ENCODE peak calls at places on chromosome 12, in five cellular contexts. U, M, F, Z and N are unnamed samples. For H3K27me3, the result is how much of the 10 kb centered on the place peaks cover.

GRCh38 chr12:8823565-8824300 is 1.3 kb downstream of the A2ML1 start:
- DNase-seq in Z (peak), M (peak), U (no peak), F (no peak), N (no peak)

GRCh38 chr12:10365716-10366433 is 24.0 kb downstream of the KLRK1 start:
- DNase-seq in F (no peak), M (peak), U (no peak), Z (no peak), N (no peak)

GRCh38 chr12:110201995-110202394 is 77.8 kb downstream of the IFT81 start:
- DNase-seq in Z (no peak), U (no peak), M (no peak), F (no peak), N (no peak)

GRCh38 chr12:4809013-4809448 is 88.8 kb downstream of the GALNT8 start:
- DNase-seq in M (no peak), F (peak), U (peak), Z (no peak), N (no peak)

GRCh38 chr12:47082963-47083621 is 3.3 kb upstream of the AMIGO2 start:
- DNase-seq in F (no peak), Z (peak), U (no peak), M (peak), N (peak)

GRCh38 chr12:123363743-123364531 is 710 bp downstream of the SBNO1 start:
- DNase-seq in Z (peak), F (peak), U (no peak), M (no peak), N (no peak)

GRCh38 chr12:33825442-33825841 is 196.9 kb upstream of the ALG10 start:
- DNase-seq in Z (no peak), U (no peak), M (no peak), F (no peak), N (no peak)

GRCh38 chr12:104612381-104612780 is 155.6 kb downstream of the CHST11 start:
- DNase-seq in F (no peak), Z (no peak), M (no peak), U (no peak), N (no peak)

GRCh38 chr12:68613209-68613904 is 2.7 kb downstream of the RAP1B start:
- DNase-seq in U (no peak), F (peak), M (no peak), Z (no peak), N (no peak)

GRCh38 chr12:109630107-109630506 is 56.5 kb downstream of the MVK start:
- DNase-seq in Z (no peak), U (no peak), F (no peak), M (no peak), N (no peak)

GRCh38 chr12:131810672-131811071 is 17.5 kb upstream of the MMP17 start:
- DNase-seq in F (no peak), M (no peak), U (no peak), Z (no peak), N (no peak)

GRCh38 chr12:52903855-52904508 is 894 bp downstream of the KRT8 start:
- DNase-seq in Z (peak), U (no peak), F (peak), M (no peak), N (no peak)

GRCh38 chr12:55706840-55707671 is 648 bp downstream of the ITGA7 start:
- DNase-seq in U (no peak), Z (no peak), F (no peak), M (no peak), N (no peak)

GRCh38 chr12:13937735-13938134 is 43.7 kb downstream of the GRIN2B start:
- DNase-seq in U (no peak), M (no peak), F (no peak), Z (no peak), N (no peak)

GRCh38 chr12:13940466-13940865 is 40.9 kb downstream of the GRIN2B start:
- DNase-seq in U (no peak), F (no peak), M (no peak), Z (no peak), N (no peak)

GRCh38 chr12:13945236-13945635 is 36.2 kb downstream of the GRIN2B start:
- DNase-seq in Z (no peak), M (no peak), U (no peak), F (no peak), N (no peak)

GRCh38 chr12:13942826-13943225 is 38.6 kb downstream of the GRIN2B start:
- DNase-seq in Z (no peak), U (no peak), M (no peak), F (no peak), N (no peak)

DNA sequence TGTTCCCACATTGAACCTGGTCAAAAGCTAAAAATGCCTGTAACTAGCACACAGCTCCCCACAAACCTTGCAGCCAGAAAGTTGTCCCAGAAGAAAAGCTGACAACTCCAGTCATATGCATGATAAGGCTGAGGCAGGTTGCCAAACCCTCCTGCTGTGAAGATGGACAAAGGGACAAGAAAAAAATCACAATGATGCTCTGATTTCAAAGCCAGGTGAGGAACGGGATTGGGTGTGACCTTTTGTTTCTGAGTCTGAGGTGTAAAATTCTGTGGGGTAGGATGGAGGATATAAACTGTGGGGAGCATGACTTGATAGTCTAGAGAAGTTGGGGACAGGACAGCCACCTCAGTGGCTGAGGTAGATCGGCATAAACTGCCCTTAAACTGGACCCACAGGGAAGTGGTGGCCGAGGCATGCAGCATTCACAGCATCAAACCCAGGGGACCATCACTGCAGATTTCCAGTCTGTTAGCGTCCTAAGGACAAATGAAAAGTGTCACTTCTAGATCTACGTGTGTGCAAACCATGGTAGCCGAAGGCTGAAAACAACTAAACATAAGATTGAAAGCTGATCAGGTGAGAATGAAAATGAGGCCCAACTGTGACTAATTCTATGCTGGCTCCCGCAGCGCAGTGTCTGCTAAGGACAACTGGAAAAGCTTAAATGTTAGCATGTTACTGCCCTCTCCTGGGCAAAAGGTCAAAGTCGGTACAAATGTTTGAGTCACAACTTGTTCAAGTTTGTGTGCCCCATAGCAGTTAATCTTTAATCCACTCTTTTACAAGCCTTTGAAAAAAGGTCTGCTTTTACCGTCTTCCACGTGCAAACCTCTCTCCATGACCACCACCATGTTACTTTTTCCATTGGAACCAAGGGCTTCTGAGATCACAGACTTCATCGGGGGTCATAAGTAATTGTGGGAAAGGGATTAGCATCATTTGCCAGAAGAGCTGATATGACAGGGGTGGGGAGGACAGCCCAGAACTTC is 39.8 kb downstream of the GRIN2B start:
- DNase-seq in U (peak), Z (peak), M (peak), F (peak), N (no peak)
- H3K4me3 ChIP-seq in U (peak), Z (no peak), M (no peak), F (no peak), N (no peak)

DNA sequence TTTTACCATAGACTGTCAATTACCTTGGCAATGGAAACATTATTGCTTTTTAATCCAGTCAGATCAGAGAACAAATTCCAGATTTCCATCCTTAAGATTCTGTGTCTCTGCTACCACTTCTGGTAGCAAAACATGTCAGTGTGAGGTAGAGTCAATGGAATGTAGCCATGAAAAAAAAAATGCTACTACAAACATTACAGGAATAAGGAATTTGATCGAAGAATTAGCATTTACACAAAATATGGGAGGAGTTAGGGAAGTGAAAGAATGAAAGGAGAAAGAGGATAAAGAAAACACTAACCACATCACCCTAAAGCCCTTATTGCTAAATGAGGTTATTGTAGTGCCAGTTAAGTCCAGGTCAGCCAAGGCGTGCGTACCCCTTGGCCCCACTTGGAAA is 9.2 kb downstream of the MED21 start:
- DNase-seq in M (peak), U (no peak), Z (no peak), F (no peak), N (no peak)
- TF ChIP-seq CTCF in M (no peak), U (no peak), Z (no peak), F (no peak), N (no peak)

GRCh38 chr12:13002301-13003097 is 2.4 kb upstream of the HEBP1 start:
- DNase-seq in Z (no peak), U (no peak), F (no peak), M (peak), N (no peak)

GRCh38 chr12:13001725-13002040 is 1.6 kb upstream of the HEBP1 start:
- DNase-seq in F (no peak), M (no peak), Z (no peak), U (no peak), N (no peak)

GRCh38 chr12:13004986-13005385 is 4.9 kb upstream of the HEBP1 start:
- DNase-seq in U (no peak), Z (no peak), M (no peak), F (no peak), N (no peak)

GRCh38 chr12:13005649-13006048 is 5.6 kb upstream of the HEBP1 start:
- DNase-seq in F (no peak), U (no peak), Z (no peak), M (no peak), N (no peak)

GRCh38 chr12:13004368-13004767 is 4.3 kb upstream of the HEBP1 start:
- DNase-seq in M (peak), F (no peak), U (no peak), Z (no peak), N (no peak)
- H3K27me3 ChIP-seq in M (under half), F (under half), U (under half), Z (under half), N (under half)

GRCh38 chr12:27901959-27902358 is 70.6 kb downstream of the PTHLH start:
- DNase-seq in M (peak), U (no peak), Z (no peak), F (no peak), N (no peak)

GRCh38 chr12:27899151-27899661 is 73.3 kb downstream of the PTHLH start:
- DNase-seq in Z (no peak), U (no peak), M (peak), F (no peak), N (peak)

GRCh38 chr12:27898022-27898421 is 74.5 kb downstream of the PTHLH start:
- DNase-seq in M (no peak), Z (no peak), F (no peak), U (no peak), N (no peak)

GRCh38 chr12:27902651-27903050 is 69.9 kb downstream of the PTHLH start:
- DNase-seq in U (no peak), Z (no peak), M (no peak), F (no peak), N (no peak)

GRCh38 chr12:27900920-27901879 is 71.3 kb downstream of the PTHLH start:
- DNase-seq in Z (no peak), U (no peak), F (no peak), M (no peak), N (no peak)
- H3K4me3 ChIP-seq in Z (no peak), U (no peak), F (no peak), M (no peak), N (no peak)

GRCh38 chr12:113461666-113462065 is 10.0 kb downstream of the LHX5 start:
- DNase-seq in Z (peak), M (no peak), U (no peak), F (no peak), N (no peak)
- TF ChIP-seq CTCF in Z (peak), M (peak), U (no peak), F (no peak), N (peak)

DNA sequence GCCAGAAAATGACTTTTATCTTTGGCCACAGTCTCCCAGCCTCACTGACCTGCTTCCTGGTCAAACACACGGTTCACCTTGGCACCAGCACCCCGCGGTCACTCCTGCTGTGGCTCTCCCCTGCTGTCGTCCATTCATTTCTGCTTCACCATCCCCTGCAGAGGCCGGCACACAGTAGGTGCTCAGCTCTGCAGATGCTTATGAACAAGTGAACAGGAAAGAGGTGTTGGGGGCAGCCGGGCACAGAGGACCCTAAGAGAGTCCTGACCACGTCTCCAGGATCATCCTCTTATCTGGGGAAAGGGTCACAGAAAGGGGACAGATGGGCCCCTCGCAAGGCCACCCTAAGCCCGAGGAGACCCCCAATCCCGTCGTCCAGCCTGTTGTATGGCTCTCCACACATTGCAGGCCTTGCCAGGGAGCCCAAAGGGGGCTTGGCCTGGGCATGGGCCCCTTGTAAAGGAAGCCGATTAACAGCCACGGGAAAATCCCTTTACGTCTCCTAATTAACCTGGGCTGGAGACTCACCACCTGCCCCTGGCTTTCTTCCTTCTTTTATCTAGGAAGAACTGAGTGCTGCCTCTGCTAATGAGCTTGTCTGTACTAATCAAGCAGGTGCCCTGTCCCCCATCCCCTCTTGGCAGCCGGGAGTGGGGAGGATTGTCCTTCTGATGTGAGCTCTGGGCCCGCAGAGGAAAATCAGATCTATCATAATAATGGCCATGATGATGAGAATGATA is 119.1 kb downstream of the AACS start:
- DNase-seq in U (no peak), Z (no peak), F (no peak), M (no peak), N (no peak)
- H3K27me3 ChIP-seq in U (under half), Z (under half), F (under half), M (under half), N (under half)